ENCODE peak calls at places on chromosomes 4 and X, in six cellular contexts. N is A549, G is GM06990, B is HepG2, W is ovary, A is MM.1S. L is an unnamed sample.

GRCh38 chrX:95835223-95835622 is 849.4 kb upstream of the DIAPH2 start:
- DNase-seq in N (no peak), G (no peak), B (no peak), W (no peak), A (no peak), L (no peak)

GRCh38 chrX:149259241-149259640 is 245.9 kb downstream of the IDS start:
- DNase-seq in N (no peak), G (no peak), B (no peak), W (no peak), A (no peak), L (no peak)

GRCh38 chr4:172982151-172982590 is 186.4 kb upstream of the GALNT7 start:
- DNase-seq in N (peak; percentile 90), G (peak; percentile 59), B (no peak), W (no peak), A (peak; percentile 83), L (peak; percentile 70)

GRCh38 chr4:81724925-81725329 is 253.2 kb upstream of the RASGEF1B start:
- DNase-seq in N (no peak), G (peak; percentile 6), B (peak; percentile 7), W (no peak), A (peak; percentile 89), L (peak; percentile 20)

GRCh38 chrX:112147206-112147605 is 64.6 kb upstream of the TRPC5 start:
- DNase-seq in N (peak; percentile 1), G (no peak), B (no peak), W (no peak), A (peak; percentile 40), L (peak; percentile 0)

GRCh38 chr4:145553375-145553774 is 65.8 kb upstream of the MMAA start:
- DNase-seq in N (no peak), G (no peak), B (no peak), W (no peak), A (no peak), L (no peak)

GRCh38 chrX:150236304-150236703 is 126.8 kb upstream of the MAMLD1 start:
- DNase-seq in N (no peak), G (no peak), B (no peak), W (no peak), A (no peak), L (no peak)

GRCh38 chrX:103431316-103431715 is 55.0 kb downstream of the BEX3 start:
- DNase-seq in N (peak; percentile 5), G (no peak), B (no peak), W (no peak), A (no peak), L (no peak)

GRCh38 chrX:115067812-115068211 is 50.4 kb upstream of the IL13RA2 start:
- DNase-seq in N (no peak), G (no peak), B (no peak), W (no peak), A (no peak), L (no peak)

GRCh38 chrX:111506826-111507225 is 4.6 kb upstream of the SERTM2 start:
- DNase-seq in N (no peak), G (no peak), B (no peak), W (no peak), A (no peak), L (no peak)

GRCh38 chrX:20309796-20310195 is 43.1 kb upstream of the RPS6KA3 start:
- DNase-seq in N (no peak), G (no peak), B (no peak), W (no peak), A (no peak), L (no peak)

GRCh38 chr4:78569291-78569821 is 17.8 kb downstream of the ANXA3 start:
- DNase-seq in N (peak; percentile 83), G (no peak), B (peak; percentile 31), W (no peak), A (no peak), L (no peak)

GRCh38 chr4:122764808-122765189 is 32.3 kb downstream of the BBS12 start:
- DNase-seq in N (peak; percentile 47), G (peak; percentile 28), B (no peak), W (no peak), A (no peak), L (peak; percentile 52)

GRCh38 chrX:143642426-143642825 is 6.5 kb upstream of the SLITRK4 start:
- DNase-seq in N (no peak), G (no peak), B (no peak), W (no peak), A (no peak), L (no peak)

GRCh38 chr4:106773106-106773905 is 262.8 kb downstream of the DKK2 start:
- DNase-seq in N (no peak), G (no peak), B (no peak), W (no peak), A (no peak), L (no peak)

GRCh38 chrX:50088645-50089044 is 112.2 kb downstream of the AKAP4 start:
- DNase-seq in N (no peak), G (no peak), B (no peak), W (no peak), A (no peak), L (no peak)

GRCh38 chrX:7191681-7192110 is 43.7 kb upstream of the PUDP start:
- DNase-seq in N (peak; percentile 4), G (peak; percentile 5), B (peak; percentile 5), W (no peak), A (no peak), L (peak; percentile 3)

GRCh38 chrX:123797543-123798447 is 62.1 kb upstream of the XIAP start:
- DNase-seq in N (peak; percentile 47), G (no peak), B (peak; percentile 66), W (no peak), A (no peak), L (no peak)

GRCh38 chr4:43587746-43588145 is 695.2 kb downstream of the GRXCR1 start:
- DNase-seq in N (no peak), G (no peak), B (no peak), W (no peak), A (no peak), L (no peak)

GRCh38 chr4:169094656-169095231 is 84.7 kb upstream of the CBR4 start:
- DNase-seq in N (no peak), G (no peak), B (no peak), W (no peak), A (no peak), L (no peak)

GRCh38 chr4:86376850-86377249 is 17.0 kb upstream of the MAPK10 start:
- DNase-seq in N (no peak), G (no peak), B (no peak), W (no peak), A (no peak), L (no peak)

GRCh38 chr4:104470770-104471169 is 23.9 kb downstream of the CXXC4 start:
- DNase-seq in N (no peak), G (no peak), B (peak; percentile 5), W (no peak), A (no peak), L (no peak)

GRCh38 chr4:169567916-169568315 is 44.5 kb downstream of the NEK1 start:
- DNase-seq in N (no peak), G (no peak), B (no peak), W (no peak), A (no peak), L (no peak)

GRCh38 chr4:106062452-106062875 is 167.2 kb downstream of the NPNT start:
- DNase-seq in N (peak; percentile 19), G (no peak), B (peak; percentile 80), W (no peak), A (no peak), L (no peak)

GRCh38 chr4:79163981-79164490 is 161.8 kb downstream of the NAA11 start:
- DNase-seq in N (no peak), G (no peak), B (no peak), W (no peak), A (no peak), L (peak; percentile 62)

GRCh38 chr4:48484494-48485168 is 1.5 kb downstream of the SLC10A4 start:
- DNase-seq in N (no peak), G (no peak), B (no peak), W (no peak), A (no peak), L (no peak)

GRCh38 chr4:48481581-48481980 is 1.6 kb upstream of the SLC10A4 start:
- DNase-seq in N (no peak), G (no peak), B (no peak), W (no peak), A (no peak), L (no peak)

GRCh38 chr4:48478273-48478672 is 4.9 kb upstream of the SLC10A4 start:
- DNase-seq in N (no peak), G (no peak), B (no peak), W (no peak), A (no peak), L (no peak)

GRCh38 chr4:48483006-48483776 is at the start of gene SLC10A4:
- DNase-seq in N (peak; percentile 6), G (peak; percentile 11), B (no peak), W (no peak), A (no peak), L (no peak)

GRCh38 chr4:48483777-48484493 is 792 bp downstream of the SLC10A4 start:
- DNase-seq in N (peak; percentile 13), G (no peak), B (no peak), W (no peak), A (no peak), L (no peak)
- H3K4me3 ChIP-seq in N (peak overlapping the region; percentile 76), G (no peak overlapping the region), B (no peak overlapping the region), W (no peak overlapping the region), A (no peak overlapping the region), L (no peak overlapping the region)

DNA sequence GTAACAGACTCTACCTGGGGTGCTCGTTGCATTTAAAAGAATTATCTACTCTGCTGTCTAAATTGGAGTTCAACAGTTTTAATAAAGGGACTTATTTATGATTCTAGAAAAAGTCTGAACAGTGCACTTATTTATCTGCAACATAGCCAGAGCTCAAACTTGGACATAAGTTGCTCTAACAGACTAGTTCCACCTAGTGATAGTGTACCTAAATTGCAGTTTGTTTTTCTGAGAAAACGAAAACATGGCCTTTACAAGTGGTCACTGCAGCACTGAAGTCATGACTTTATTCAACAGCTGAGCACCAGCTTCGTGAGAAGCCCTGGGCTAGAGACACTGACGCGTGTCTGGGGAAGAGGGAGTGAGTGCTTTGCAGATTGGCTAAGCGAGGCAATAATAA is 77.3 kb upstream of the IGSF1 start:
- DNase-seq in N (peak; percentile 1), G (no peak), B (peak; percentile 27), W (no peak), A (peak; percentile 61), L (peak; percentile 0)
- TF ChIP-seq CTCF in N (no peak), G (peak; percentile 9), B (peak; percentile 57), W (no peak), A (peak; percentile 51), L (no peak)

DNA sequence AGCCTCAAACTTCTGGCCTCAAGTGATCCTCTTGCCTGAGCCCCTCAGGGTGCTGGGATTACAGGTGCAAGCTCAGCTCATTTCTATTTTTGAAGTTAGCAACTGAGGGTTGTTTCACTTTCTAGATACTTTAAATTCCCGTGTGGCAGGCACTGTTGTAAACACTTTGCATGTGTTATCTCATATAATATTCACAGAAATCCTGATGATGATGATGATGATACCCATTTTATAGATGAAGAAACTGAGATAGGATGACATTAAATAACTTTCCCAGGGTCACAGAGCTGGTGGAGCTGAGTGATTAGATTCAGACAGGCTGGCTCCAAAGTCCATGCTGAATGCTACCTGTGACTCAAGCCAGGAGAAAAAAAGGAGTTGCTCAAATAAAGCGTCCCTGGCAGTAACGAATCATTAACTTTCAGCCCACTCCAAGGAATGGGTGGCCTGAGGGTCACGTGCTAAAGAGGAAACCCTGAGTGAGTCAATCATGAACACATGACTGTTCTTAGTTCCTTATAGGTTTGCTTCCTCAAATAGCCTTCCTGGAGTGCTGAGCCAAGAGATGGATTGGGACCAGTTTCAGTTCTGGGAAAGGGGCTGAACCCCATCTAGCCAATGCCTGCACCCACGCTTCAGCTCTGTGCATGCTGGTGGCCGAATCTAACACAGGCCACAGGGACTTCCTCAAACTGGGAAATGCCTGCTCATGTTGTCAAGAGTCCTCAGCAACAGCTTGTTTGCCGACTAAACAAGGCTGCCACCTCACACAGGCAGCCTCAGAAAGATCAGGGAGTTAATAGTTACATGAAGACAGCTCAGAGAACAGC is 52.8 kb downstream of the RBM47 start:
- DNase-seq in N (peak; percentile 98), G (peak; percentile 75), B (peak; percentile 98), W (peak; percentile 66), A (peak; percentile 82), L (peak; percentile 85)
- H3K4me3 ChIP-seq in N (no peak overlapping the region), G (peak overlapping the region; percentile 31), B (peak overlapping the region; percentile 1), W (no peak overlapping the region), A (peak overlapping the region; percentile 28), L (peak overlapping the region; percentile 38)

GRCh38 chrX:19225906-19226305 is 103.6 kb upstream of the ADGRG2 start:
- DNase-seq in N (peak; percentile 69), G (no peak), B (no peak), W (no peak), A (peak; percentile 12), L (peak; percentile 60)
- TF ChIP-seq CTCF in N (peak; percentile 45), G (peak; percentile 46), B (peak; percentile 61), W (no peak), A (no peak), L (peak; percentile 23)